ENCODE peak calls at places on chromosomes 5 and 9, in six cellular contexts. S, M, Q, A, G and O are unnamed samples.

GRCh38 chr5:129447968-129448367 is 12.1 kb upstream of the ADAMTS19 start:
- DNase-seq in S (no peak), Q (no peak), G (no peak), M (no peak), A (no peak), O (no peak)

GRCh38 chr5:55601209-55601618 is 66.5 kb upstream of the PLPP1 start:
- DNase-seq in G (no peak), Q (no peak), S (no peak), A (no peak), M (no peak), O (no peak)

GRCh38 chr9:113524460-113524859 is 60.9 kb downstream of the RGS3 start:
- DNase-seq in S (no peak), M (no peak), Q (no peak), G (no peak), A (no peak), O (no peak)

GRCh38 chr5:69206528-69207190 is 17.3 kb downstream of the CENPH start:
- DNase-seq in A (no peak), Q (no peak), G (no peak), S (no peak), M (no peak), O (no peak)

GRCh38 chr9:136703231-136703870 is 9.0 kb upstream of the DIPK1B start:
- DNase-seq in M (peak), S (no peak), Q (no peak), A (no peak), G (peak), O (no peak)

GRCh38 chr5:180811623-180812119 is 9.1 kb upstream of the MGAT1 start:
- DNase-seq in Q (no peak), M (no peak), G (no peak), A (no peak), S (no peak), O (no peak)

GRCh38 chr5:116084891-116085715 is at the start of gene COMMD10:
- DNase-seq in G (peak), S (peak), Q (peak), A (peak), M (peak), O (peak)

GRCh38 chr5:81760521-81760920 is 9.6 kb upstream of the SSBP2 start:
- DNase-seq in Q (no peak), M (no peak), A (no peak), S (no peak), G (no peak), O (no peak)

GRCh38 chr9:126471084-126471611 is 142.6 kb upstream of the LMX1B start:
- DNase-seq in S (no peak), A (peak), Q (peak), M (no peak), G (peak), O (peak)

GRCh38 chr9:108136646-108137045 is 647.1 kb upstream of the KLF4 start:
- DNase-seq in M (no peak), S (no peak), A (no peak), G (no peak), Q (no peak), O (no peak)

GRCh38 chr9:76562511-76562911 is 103.5 kb downstream of the GCNT1 start:
- DNase-seq in S (no peak), A (no peak), G (no peak), M (no peak), Q (no peak), O (no peak)

GRCh38 chr9:90637626-90638025 is 5.0 kb downstream of the DIRAS2 start:
- DNase-seq in Q (no peak), G (no peak), A (no peak), M (no peak), S (no peak), O (no peak)

GRCh38 chr5:174384509-174384947 is 339.0 kb downstream of the NSG2 start:
- DNase-seq in G (no peak), M (no peak), Q (no peak), S (no peak), A (no peak), O (no peak)

GRCh38 chr9:104868687-104869404 is 59.1 kb downstream of the ABCA1 start:
- DNase-seq in S (peak), A (no peak), G (peak), M (peak), Q (no peak), O (no peak)

GRCh38 chr5:144703776-144704175 is 533.1 kb downstream of the KCTD16 start:
- DNase-seq in M (no peak), Q (no peak), A (no peak), G (no peak), S (no peak), O (no peak)

GRCh38 chr5:102312586-102312985 is 16.5 kb upstream of the SLCO4C1 start:
- DNase-seq in M (no peak), S (no peak), Q (no peak), A (no peak), G (peak), O (no peak)

GRCh38 chr9:130766904-130767262 is 68.2 kb upstream of the ABL1 start:
- DNase-seq in S (no peak), M (no peak), Q (no peak), G (peak), A (no peak), O (no peak)

GRCh38 chr5:29001666-29002065 is 1963.3 kb upstream of the CDH9 start:
- DNase-seq in A (no peak), S (no peak), M (no peak), G (no peak), Q (no peak), O (no peak)